ENCODE peak calls at places on chromosomes 16 and 17, in seven cellular contexts. J is fibroblast of the aortic adventitia, S is coronary artery, D is B cell, F is AG04450, V is nephron progenitor cell, R is A549. Z is an unnamed sample.
A peak's percentile ranks its signal among the peaks of the same experiment; 100 is the strongest.

GRCh38 chr17:12859520-12859919 is 70.2 kb downstream of the ARHGAP44 start:
- DNase-seq in J (no peak), S (no peak), D (no peak), F (no peak), V (no peak), R (no peak), Z (no peak)

GRCh38 chr17:78379134-78379497 is 667 bp downstream of the PGS1 start:
- DNase-seq in J (peak; percentile 85), S (no peak), D (no peak), F (peak; percentile 65), V (no peak), R (no peak), Z (no peak)

GRCh38 chr16:88973007-88973410 is 4.0 kb downstream of the CBFA2T3 start:
- DNase-seq in J (no peak), S (no peak), D (no peak), F (no peak), V (peak; percentile 67), R (no peak), Z (no peak)

GRCh38 chr16:82231021-82231787 is 61.2 kb upstream of the MPHOSPH6 start:
- DNase-seq in J (no peak), S (no peak), D (no peak), F (no peak), V (no peak), R (no peak), Z (no peak)

GRCh38 chr16:27313422-27314160 is at the start of gene IL4R:
- DNase-seq in J (peak; percentile 82), S (peak; percentile 90), D (peak; percentile 83), F (peak; percentile 38), V (peak; percentile 78), R (no peak), Z (peak; percentile 79)

GRCh38 chr17:47099451-47099986 is 89.6 kb downstream of the CDC27 start:
- DNase-seq in J (no peak), S (no peak), D (peak; percentile 10), F (no peak), V (no peak), R (no peak), Z (no peak)

GRCh38 chr16:57061084-57061905 is 31.1 kb upstream of the CPNE2 start:
- DNase-seq in J (peak; percentile 64), S (peak; percentile 92), D (no peak), F (no peak), V (no peak), R (no peak), Z (no peak)

GRCh38 chr16:56970934-56971767 is 9.4 kb downstream of the CETP start:
- DNase-seq in J (peak; percentile 86), S (no peak), D (peak; percentile 82), F (no peak), V (no peak), R (no peak), Z (no peak)

GRCh38 chr16:57564571-57565270 is 22.3 kb downstream of the ADGRG5 start:
- DNase-seq in J (peak; percentile 24), S (no peak), D (no peak), F (no peak), V (no peak), R (no peak), Z (no peak)

GRCh38 chr17:54839022-54839806 is 61.4 kb upstream of the TOM1L1 start:
- DNase-seq in J (no peak), S (no peak), D (no peak), F (no peak), V (no peak), R (no peak), Z (no peak)

GRCh38 chr17:73320601-73321264 is 8.9 kb upstream of the CDC42EP4 start:
- DNase-seq in J (no peak), S (no peak), D (no peak), F (no peak), V (no peak), R (no peak), Z (no peak)

GRCh38 chr17:633641-634091 is 81.0 kb downstream of the VPS53 start:
- DNase-seq in J (peak; percentile 98), S (peak; percentile 70), D (no peak), F (no peak), V (no peak), R (no peak), Z (no peak)

GRCh38 chr17:4269915-4270314 is 6.1 kb upstream of the ANKFY1 start:
- DNase-seq in J (no peak), S (no peak), D (no peak), F (no peak), V (no peak), R (no peak), Z (no peak)

GRCh38 chr17:77437017-77437416 is 296.2 kb downstream of the SEC14L1 start:
- DNase-seq in J (peak; percentile 90), S (no peak), D (peak; percentile 55), F (peak; percentile 61), V (no peak), R (no peak), Z (no peak)

GRCh38 chr16:66266436-66267286 is 99.8 kb upstream of the CDH5 start:
- DNase-seq in J (peak; percentile 98), S (peak; percentile 75), D (no peak), F (peak; percentile 92), V (peak; percentile 67), R (no peak), Z (no peak)
- TF ChIP-seq CTCF in J (peak; percentile 46), S (no peak), D (no peak), F (peak; percentile 33), V (no peak), R (no peak), Z (no peak)

DNA sequence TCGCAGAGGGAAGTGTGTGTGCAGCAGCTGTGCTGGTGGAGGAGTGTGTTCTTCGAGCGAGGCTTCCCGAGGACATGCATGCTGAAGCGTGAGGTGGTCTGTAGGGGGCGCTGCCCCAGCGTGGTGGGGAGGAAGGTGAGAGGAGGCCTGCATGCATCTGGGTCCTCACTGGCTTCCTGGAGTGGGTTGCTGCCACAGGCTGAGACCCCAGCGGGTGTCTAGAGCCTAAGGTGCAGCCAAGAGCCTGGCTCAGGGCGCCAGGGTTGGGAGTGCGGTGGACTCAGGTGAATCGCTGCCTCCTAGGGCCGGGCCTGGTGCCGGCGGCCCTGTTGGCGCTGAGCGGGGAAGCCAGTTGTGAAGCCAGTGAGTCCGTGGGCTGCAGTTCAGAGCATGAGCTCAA is 7.5 kb upstream of the HSD3B7 start:
- DNase-seq in J (no peak), S (no peak), D (no peak), F (no peak), V (no peak), R (no peak), Z (no peak)
- TF ChIP-seq CTCF in J (peak; percentile 38), S (no peak), D (peak; percentile 23), F (peak; percentile 30), V (peak; percentile 23), R (peak; percentile 14), Z (no peak)

GRCh38 chr17:29163563-29163962 is 16.6 kb downstream of the MYO18A start:
- DNase-seq in J (peak; percentile 30), S (no peak), D (no peak), F (no peak), V (no peak), R (no peak), Z (no peak)
- TF ChIP-seq CTCF in J (no peak), S (no peak), D (no peak), F (no peak), V (no peak), R (no peak), Z (no peak)

GRCh38 chr16:11915644-11916523 is at the start of gene GSPT1:
- DNase-seq in J (peak; percentile 97), S (peak; percentile 99), D (peak; percentile 99), F (peak; percentile 94), V (peak; percentile 99), R (peak; percentile 92), Z (peak; percentile 100)
- TF ChIP-seq CTCF in J (no peak), S (no peak), D (no peak), F (no peak), V (no peak), R (no peak), Z (no peak)

DNA sequence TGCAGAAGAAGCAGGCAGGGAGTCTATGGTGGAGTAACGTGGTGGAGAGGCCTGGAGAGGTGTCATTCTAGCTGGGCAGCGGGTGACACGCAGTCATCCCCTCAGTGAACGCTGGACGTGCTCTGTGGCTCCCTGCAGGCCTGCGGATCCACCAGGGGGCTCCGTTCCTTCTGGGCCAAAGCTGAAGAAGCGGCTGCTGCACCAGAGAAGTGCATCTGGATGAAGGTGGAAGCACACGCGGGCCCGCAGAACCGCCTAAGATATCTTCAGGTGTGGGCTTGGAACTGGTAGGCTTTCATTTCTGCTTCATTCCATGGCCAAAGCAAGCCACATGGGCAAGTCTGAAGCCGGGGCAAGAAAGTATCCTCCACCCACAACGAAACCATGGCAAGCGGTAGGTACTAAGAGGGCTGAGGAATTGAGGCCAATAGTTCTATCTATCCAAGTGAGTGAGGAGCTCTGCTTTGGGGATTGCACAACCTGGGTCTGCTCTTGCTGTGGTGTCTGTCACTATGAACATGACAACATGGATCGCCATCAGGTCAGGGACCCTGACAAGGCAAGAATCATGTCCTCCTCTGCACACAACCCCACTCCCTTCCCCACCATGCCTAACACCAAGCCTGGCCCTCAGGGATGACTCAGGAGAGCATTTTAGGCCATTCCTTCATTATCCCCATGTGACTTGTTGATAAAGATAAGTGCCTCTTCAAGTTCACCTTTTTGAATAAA is 78.9 kb upstream of the FBXO47 start:
- DNase-seq in J (no peak), S (no peak), D (no peak), F (no peak), V (peak; percentile 18), R (no peak), Z (no peak)
- TF ChIP-seq CTCF in J (no peak), S (no peak), D (no peak), F (no peak), V (no peak), R (no peak), Z (no peak)

DNA sequence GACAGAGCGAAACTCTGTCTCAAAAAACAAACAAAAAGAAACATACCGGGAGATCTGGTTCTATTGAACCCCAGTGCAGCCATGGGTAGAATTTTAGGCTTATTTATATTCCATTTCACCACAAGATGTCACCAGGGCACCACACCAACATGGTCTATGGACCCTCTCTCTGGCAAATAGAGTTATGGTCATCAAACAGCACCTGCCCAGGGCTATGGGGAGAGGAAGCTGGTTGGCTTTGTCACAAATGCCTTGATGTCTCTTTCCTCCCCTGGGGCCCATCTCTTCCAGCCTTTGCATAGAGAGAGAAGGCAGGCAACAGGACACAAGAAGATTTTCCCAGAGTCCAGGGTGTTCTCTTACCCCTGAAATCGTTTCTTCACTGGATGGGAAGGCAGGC is 128.4 kb downstream of the WWOX start:
- DNase-seq in J (no peak), S (no peak), D (peak; percentile 4), F (no peak), V (peak; percentile 31), R (no peak), Z (no peak)
- TF ChIP-seq CTCF in J (no peak), S (no peak), D (no peak), F (no peak), V (peak; percentile 42), R (no peak), Z (no peak)

GRCh38 chr16:20327444-20328041 is at the start of gene GP2:
- DNase-seq in J (no peak), S (no peak), D (no peak), F (no peak), V (no peak), R (no peak), Z (no peak)
- TF ChIP-seq CTCF in J (no peak), S (no peak), D (no peak), F (no peak), V (peak; percentile 8), R (no peak), Z (no peak)